ENCODE peak calls at places on chromosomes 16 and 17, in five cellular contexts. J, W, F, Z and K are unnamed samples.

GRCh38 chr17:40963838-40964237 is 2.9 kb downstream of the KRT39 start:
- DNase-seq in F (no peak), Z (peak; percentile 6), J (peak; percentile 45), W (no peak), K (no peak)

GRCh38 chr17:57766307-57766943 is 21.3 kb upstream of the CCDC182 start:
- DNase-seq in F (no peak), J (no peak), Z (no peak), W (no peak), K (no peak)

GRCh38 chr17:77771998-77772397 is 186.5 kb upstream of the TNRC6C start:
- DNase-seq in F (no peak), W (no peak), J (no peak), Z (no peak), K (no peak)

GRCh38 chr16:86370036-86370435 is 140.3 kb upstream of the FOXF1 start:
- DNase-seq in W (no peak), J (no peak), Z (no peak), F (no peak), K (no peak)

GRCh38 chr17:57557793-57558681 is 187.1 kb downstream of the CCDC182 start:
- DNase-seq in W (no peak), F (no peak), J (peak; percentile 55), Z (peak; percentile 82), K (no peak)

GRCh38 chr16:27920391-27920891 is 143.1 kb downstream of the GSG1L start:
- DNase-seq in W (no peak), J (peak; percentile 15), Z (peak; percentile 45), F (no peak), K (peak; percentile 18)

GRCh38 chr16:73956592-73957495 is 339.8 kb upstream of the PSMD7 start:
- DNase-seq in J (peak; percentile 80), Z (peak; percentile 68), W (peak; percentile 59), F (peak; percentile 43), K (peak; percentile 77)

GRCh38 chr17:78486946-78487680 is 90.1 kb downstream of the DNAH17 start:
- DNase-seq in Z (no peak), W (no peak), J (no peak), F (no peak), K (no peak)

GRCh38 chr16:15759070-15759469 is 97.8 kb downstream of the MYH11 start:
- DNase-seq in W (no peak), F (no peak), Z (no peak), J (no peak), K (no peak)

GRCh38 chr16:56985288-56985961 is 3.9 kb upstream of the NLRC5 start:
- DNase-seq in F (peak; percentile 62), W (peak; percentile 66), Z (peak; percentile 90), J (peak; percentile 96), K (peak; percentile 54)

GRCh38 chr17:19361326-19361725 is 1.2 kb downstream of the B9D1 start:
- DNase-seq in J (no peak), W (peak; percentile 36), F (no peak), Z (no peak), K (no peak)

GRCh38 chr16:48432136-48432535 is 46.9 kb upstream of the SIAH1 start:
- DNase-seq in W (no peak), J (no peak), F (no peak), Z (no peak), K (no peak)

GRCh38 chr16:59964232-59964924 is 1230.3 kb upstream of the GOT2 start:
- DNase-seq in Z (no peak), W (no peak), F (no peak), J (no peak), K (no peak)

GRCh38 chr17:82403662-82404660 is 14.2 kb upstream of the HEXD start:
- DNase-seq in J (no peak), Z (no peak), W (no peak), F (no peak), K (no peak)

GRCh38 chr16:50901062-50901461 is 159.2 kb downstream of the CYLD start:
- DNase-seq in Z (no peak), J (no peak), W (no peak), F (no peak), K (no peak)

GRCh38 chr16:4329354-4329775 is 13.5 kb downstream of the GLIS2 start:
- DNase-seq in F (no peak), W (no peak), Z (no peak), J (no peak), K (no peak)

GRCh38 chr17:40106760-40107265 is 6.4 kb upstream of the NR1D1 start:
- DNase-seq in F (peak; percentile 33), Z (no peak), W (peak; percentile 58), J (no peak), K (no peak)

GRCh38 chr17:61040666-61041065 is 359.0 kb upstream of the TBX2 start:
- DNase-seq in W (no peak), J (no peak), Z (no peak), F (no peak), K (no peak)

GRCh38 chr17:20063665-20064648 is 54.8 kb downstream of the SPECC1 start:
- DNase-seq in Z (peak; percentile 73), J (peak; percentile 93), W (peak; percentile 97), F (peak; percentile 81), K (peak; percentile 72)

GRCh38 chr16:8885674-8886592 is 3.8 kb downstream of the LITAFD start:
- DNase-seq in Z (no peak), J (peak; percentile 69), F (no peak), W (no peak), K (no peak)

GRCh38 chr16:234468-235305 is at the start of gene FAM234A:
- DNase-seq in F (peak; percentile 93), J (peak; percentile 99), Z (peak; percentile 97), W (peak; percentile 94), K (peak; percentile 95)

GRCh38 chr17:73819440-73820395 is 175.5 kb upstream of the SDK2 start:
- DNase-seq in J (no peak), W (no peak), Z (no peak), F (no peak), K (no peak)

GRCh38 chr17:42779942-42780815 is at the start of gene WNK4:
- DNase-seq in F (no peak), J (peak; percentile 67), Z (no peak), W (no peak), K (no peak)

GRCh38 chr17:19686400-19687090 is 29.8 kb downstream of the SLC47A2 start:
- DNase-seq in Z (no peak), F (no peak), W (no peak), J (no peak), K (no peak)

GRCh38 chr16:57432505-57432904 is 14.7 kb downstream of the CIAPIN1 start:
- DNase-seq in J (no peak), Z (no peak), F (no peak), W (no peak), K (no peak)

GRCh38 chr17:43829738-43830137 is 3.2 kb downstream of the MPP3 start:
- DNase-seq in Z (no peak), J (no peak), W (no peak), F (no peak), K (no peak)

GRCh38 chr17:43832168-43832975 is 574 bp downstream of the MPP3 start:
- DNase-seq in J (peak; percentile 91), W (peak; percentile 40), Z (peak; percentile 14), F (peak; percentile 74), K (peak; percentile 43)

GRCh38 chr17:43830510-43831145 is 2.3 kb downstream of the MPP3 start:
- DNase-seq in F (no peak), J (no peak), Z (no peak), W (no peak), K (no peak)

GRCh38 chr17:43832976-43833829 is at the start of gene MPP3:
- DNase-seq in J (peak; percentile 90), Z (peak; percentile 71), F (peak; percentile 76), W (peak; percentile 59), K (peak; percentile 64)

GRCh38 chr17:43831633-43832032 is 1.3 kb downstream of the MPP3 start:
- DNase-seq in J (no peak), Z (no peak), F (peak; percentile 83), W (no peak), K (no peak)
- H3K27ac ChIP-seq in J (no peak overlapping the region), Z (no peak overlapping the region), F (peak overlapping the region; percentile 93), W (no peak overlapping the region), K (no peak overlapping the region)

DNA sequence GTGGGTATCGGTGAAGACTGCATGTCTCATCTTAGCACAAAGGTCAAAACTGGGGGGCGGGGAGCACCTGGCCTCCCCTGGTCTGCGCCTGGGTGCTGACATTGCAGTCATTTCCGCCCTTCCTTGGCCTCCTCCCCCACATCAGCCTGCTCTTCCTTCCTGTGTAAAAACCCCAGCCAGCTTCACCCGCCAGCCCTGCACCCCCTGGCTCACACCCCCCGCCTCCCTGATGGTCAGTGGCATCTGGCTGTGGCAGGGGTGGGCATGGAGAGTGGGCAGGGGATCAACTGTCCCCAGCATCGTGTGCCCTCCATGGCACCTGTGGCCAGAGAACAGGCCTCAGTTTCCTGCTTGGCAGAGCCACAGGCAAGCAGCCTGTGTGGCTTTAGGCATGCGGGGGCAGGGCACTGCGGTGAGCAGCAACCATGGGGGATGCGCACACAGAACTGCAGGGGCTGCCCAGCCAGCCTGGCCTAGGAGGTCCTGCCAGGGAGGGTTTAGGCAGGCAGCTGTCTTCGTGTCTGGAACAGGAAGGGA is 26.5 kb upstream of the LASP1NB start:
- DNase-seq in J (no peak), W (no peak), Z (no peak), F (no peak), K (no peak)
- H3K4me3 ChIP-seq in J (no peak overlapping the region), W (no peak overlapping the region), Z (no peak overlapping the region), F (peak overlapping the region; percentile 19), K (no peak overlapping the region)

GRCh38 chr17:70320642-70321345 is 151.5 kb downstream of the KCNJ2 start:
- DNase-seq in F (peak; percentile 24), J (peak; percentile 6), W (no peak), Z (peak; percentile 32), K (no peak)
- H3K27ac ChIP-seq in F (no peak overlapping the region), J (no peak overlapping the region), W (no peak overlapping the region), Z (no peak overlapping the region), K (no peak overlapping the region)

GRCh38 chr16:67246945-67247697 is at the start of gene FHOD1:
- DNase-seq in F (peak; percentile 99), W (peak; percentile 99), J (peak; percentile 99), Z (peak; percentile 98), K (peak; percentile 98)

GRCh38 chr16:67249178-67249759 is 490 bp downstream of the SLC9A5 start:
- DNase-seq in Z (no peak), F (no peak), W (no peak), J (peak; percentile 45), K (no peak)

GRCh38 chr16:67249762-67250327 is 1.1 kb downstream of the SLC9A5 start:
- DNase-seq in W (no peak), Z (no peak), F (no peak), J (peak; percentile 47), K (no peak)

GRCh38 chr16:67247698-67248400 is 568 bp upstream of the FHOD1 start:
- DNase-seq in J (no peak), F (no peak), Z (peak; percentile 57), W (no peak), K (no peak)

DNA sequence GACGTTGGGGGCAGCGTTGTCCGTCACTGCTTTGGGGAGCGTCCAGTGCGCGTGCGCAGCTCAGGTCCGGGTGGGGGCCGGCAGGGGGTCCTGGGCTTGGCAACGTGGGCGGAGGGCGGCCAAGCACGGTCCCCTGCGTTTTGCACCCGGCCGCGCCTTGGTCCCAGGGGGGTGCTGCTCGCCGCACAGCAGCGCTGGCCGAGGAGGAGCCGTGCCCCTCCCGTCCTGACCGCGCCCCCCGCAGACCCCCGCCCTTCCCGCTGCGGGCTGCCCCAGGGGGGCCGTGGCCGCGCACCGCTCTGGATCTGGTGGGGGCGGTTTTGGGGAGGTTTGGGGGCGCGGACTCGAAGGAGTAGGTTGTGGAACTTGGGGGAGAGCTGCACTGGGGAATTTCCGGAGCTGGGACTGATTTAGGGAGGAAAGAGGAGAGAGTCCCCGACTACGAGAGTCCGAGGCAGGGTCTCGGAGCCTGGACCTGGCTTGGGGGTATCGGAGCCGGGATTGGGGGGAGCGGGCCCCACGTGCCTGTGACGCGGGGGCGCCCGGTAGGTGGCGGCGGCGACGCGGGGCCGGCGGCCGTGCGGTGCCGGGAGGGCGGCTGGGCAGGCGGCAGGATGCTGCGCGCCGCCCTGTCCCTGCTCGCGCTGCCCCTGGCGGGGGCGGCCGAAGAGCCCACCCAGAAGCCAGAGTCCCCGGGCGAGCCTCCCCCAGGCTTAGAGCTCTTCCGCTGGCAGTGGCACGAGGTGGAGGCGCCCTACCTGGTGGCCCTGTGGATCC is at the start of gene SLC9A5:
- DNase-seq in F (peak; percentile 32), W (peak; percentile 51), J (peak; percentile 65), Z (no peak), K (no peak)
- H3K4me3 ChIP-seq in F (peak within 1 kb of the TSS; percentile 88), W (peak within 1 kb of the TSS; percentile 34), J (peak within 1 kb of the TSS; percentile 88), Z (peak within 1 kb of the TSS; percentile 90), K (peak within 1 kb of the TSS; percentile 76)